ENCODE peak calls at places on chromosomes 4 and X, in seven cellular contexts. S is stomach, A is lower lobe of right lung, H is fibroblast of the aortic adventitia, F is dorsolateral prefrontal cortex, D is mammary epithelial cell, N is NB4. J is an unnamed sample.

GRCh38 chr4:25029479-25030282 is 1.1 kb downstream of the LGI2 start:
- DNase-seq in S (no peak), A (no peak), H (no peak), F (no peak), D (no peak), N (no peak), J (no peak)

GRCh38 chrX:12709047-12709446 is 82.2 kb upstream of the PRPS2 start:
- DNase-seq in S (peak), A (no peak), H (no peak), F (no peak), D (no peak), N (no peak), J (no peak)

GRCh38 chr4:7335363-7336066 is 99.2 kb downstream of the PSAPL1 start:
- DNase-seq in S (peak), A (peak), H (peak), F (peak), D (peak), N (peak), J (no peak)

GRCh38 chr4:174467107-174467506 is 55.2 kb downstream of the HPGD start:
- DNase-seq in S (no peak), A (no peak), H (peak), F (no peak), D (peak), N (no peak), J (no peak)

GRCh38 chrX:117568238-117568637 is 548.4 kb downstream of the KLHL13 start:
- DNase-seq in S (no peak), A (no peak), H (no peak), F (no peak), D (no peak), N (no peak), J (no peak)

GRCh38 chr4:610411-611261 is 14.7 kb upstream of the PDE6B start:
- DNase-seq in S (no peak), A (no peak), H (peak), F (peak), D (peak), N (no peak), J (no peak)

GRCh38 chr4:128703948-128704347 is 105.6 kb upstream of the JADE1 start:
- DNase-seq in S (no peak), A (no peak), H (no peak), F (no peak), D (no peak), N (no peak), J (no peak)

GRCh38 chr4:1365271-1366178 is 18.5 kb downstream of the UVSSA start:
- DNase-seq in S (peak), A (peak), H (no peak), F (peak), D (peak), N (peak), J (no peak)

GRCh38 chr4:155371432-155372043 is 5.2 kb downstream of the MAP9 start:
- DNase-seq in S (no peak), A (no peak), H (peak), F (no peak), D (peak), N (peak), J (no peak)

GRCh38 chr4:18291313-18291712 is 269.8 kb upstream of the LCORL start:
- DNase-seq in S (no peak), A (no peak), H (no peak), F (no peak), D (no peak), N (no peak), J (no peak)

GRCh38 chrX:9312922-9313867 is 151.7 kb upstream of the TBL1X start:
- DNase-seq in S (peak), A (peak), H (no peak), F (no peak), D (no peak), N (peak), J (peak)

GRCh38 chr4:127145001-127145400 is 487.8 kb upstream of the INTU start:
- DNase-seq in S (no peak), A (no peak), H (no peak), F (no peak), D (no peak), N (no peak), J (no peak)

GRCh38 chr4:187493661-187494060 is 501.9 kb upstream of the ZFP42 start:
- DNase-seq in S (no peak), A (no peak), H (no peak), F (no peak), D (no peak), N (no peak), J (no peak)

GRCh38 chrX:7889680-7890079 is 37.5 kb downstream of the PNPLA4 start:
- DNase-seq in S (no peak), A (no peak), H (no peak), F (no peak), D (peak), N (no peak), J (no peak)

GRCh38 chr4:176065365-176066249 is at the start of gene WDR17:
- DNase-seq in S (peak), A (peak), H (peak), F (peak), D (peak), N (no peak), J (peak)

GRCh38 chr4:168710353-168710946 is 213.6 kb downstream of the PALLD start:
- DNase-seq in S (peak), A (no peak), H (peak), F (no peak), D (peak), N (peak), J (no peak)

GRCh38 chr4:108159845-108160244 is 8.9 kb downstream of the LEF1 start:
- DNase-seq in S (no peak), A (no peak), H (no peak), F (no peak), D (no peak), N (no peak), J (no peak)

GRCh38 chr4:25723409-25723808 is 67.8 kb downstream of the SLC34A2 start:
- DNase-seq in S (peak), A (no peak), H (no peak), F (no peak), D (no peak), N (no peak), J (no peak)

GRCh38 chr4:84928089-84928488 is 38.4 kb downstream of the WDFY3 start:
- DNase-seq in S (no peak), A (no peak), H (no peak), F (no peak), D (no peak), N (no peak), J (no peak)

GRCh38 chr4:72468904-72469502 is 100.0 kb downstream of the ADAMTS3 start:
- DNase-seq in S (no peak), A (no peak), H (peak), F (no peak), D (peak), N (peak), J (no peak)

DNA sequence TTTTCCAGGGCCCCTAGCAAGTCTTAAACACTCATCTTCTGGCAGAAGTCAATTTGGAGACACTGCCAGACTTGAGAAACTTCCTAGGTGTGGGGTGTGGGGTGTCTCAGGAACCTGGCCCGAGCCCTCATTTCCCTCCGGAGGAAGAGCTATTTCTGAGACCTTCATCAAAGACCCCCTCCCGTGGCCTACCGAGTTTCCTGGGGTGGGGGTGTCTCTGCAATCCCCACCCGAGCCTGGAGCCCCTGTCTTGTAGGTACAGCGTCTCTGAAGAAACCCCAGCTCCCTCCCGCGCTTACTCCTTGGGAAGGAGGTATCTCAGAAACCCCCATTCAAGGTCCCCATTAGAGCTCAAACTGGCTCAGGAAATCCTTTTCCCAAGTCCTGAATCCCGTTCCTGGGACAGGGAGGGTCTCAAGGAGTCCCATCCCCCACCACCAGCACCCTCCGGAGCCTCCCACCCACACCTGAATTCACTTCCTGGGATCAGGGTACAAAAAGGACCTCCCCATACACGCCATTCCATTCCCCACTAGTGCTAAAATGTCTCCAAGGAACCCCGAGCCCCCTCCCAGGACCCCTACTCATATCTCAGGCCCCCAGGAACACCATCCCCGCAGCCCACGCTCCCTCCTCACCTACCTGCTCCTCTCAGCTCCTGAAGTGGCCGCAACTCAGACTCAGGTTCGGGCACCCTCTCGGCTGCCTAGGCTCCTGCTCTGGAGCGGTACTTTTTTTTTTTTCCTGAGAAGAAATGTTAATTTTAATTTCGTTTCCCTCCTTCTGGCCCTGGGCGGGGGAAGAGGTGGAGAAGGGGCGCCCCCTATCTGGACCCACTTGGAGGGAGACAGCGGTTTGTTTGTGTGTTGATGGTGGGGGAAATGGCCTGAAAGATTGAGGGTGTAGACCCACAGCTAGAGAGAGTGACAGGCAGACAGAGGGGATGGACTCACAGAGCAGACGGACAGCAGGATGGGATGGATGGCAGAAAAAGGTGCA is 1.1 kb downstream of the SLC38A5 start:
- DNase-seq in S (no peak), A (no peak), H (no peak), F (no peak), D (no peak), N (peak), J (peak)
- H3K4me3 ChIP-seq in S (peak), A (peak), H (peak), F (peak), D (no peak), N (peak), J (peak)

GRCh38 chr4:138892483-138893386 is 122.8 kb upstream of the NOCT start:
- DNase-seq in S (no peak), A (no peak), H (no peak), F (no peak), D (peak), N (no peak), J (no peak)

GRCh38 chr4:138891610-138892009 is 124.0 kb upstream of the NOCT start:
- DNase-seq in S (no peak), A (no peak), H (no peak), F (no peak), D (no peak), N (no peak), J (no peak)

GRCh38 chr4:138889216-138889615 is 126.4 kb upstream of the NOCT start:
- DNase-seq in S (no peak), A (no peak), H (no peak), F (no peak), D (no peak), N (no peak), J (no peak)

GRCh38 chr4:138893991-138894390 is 121.6 kb upstream of the NOCT start:
- DNase-seq in S (no peak), A (no peak), H (no peak), F (no peak), D (peak), N (no peak), J (no peak)

GRCh38 chr4:138890921-138891570 is 124.5 kb upstream of the NOCT start:
- DNase-seq in S (no peak), A (no peak), H (no peak), F (no peak), D (no peak), N (no peak), J (no peak)
- H3K4me3 ChIP-seq in S (no peak), A (no peak), H (no peak), F (no peak), D (no peak), N (no peak), J (no peak)

GRCh38 chrX:49040376-49040955 is 2.7 kb downstream of the TFE3 start:
- DNase-seq in S (no peak), A (no peak), H (peak), F (no peak), D (no peak), N (no peak), J (no peak)
- H3K4me3 ChIP-seq in S (peak), A (peak), H (peak), F (peak), D (peak), N (peak), J (no peak)

GRCh38 chr4:52685316-52685715 is 26.2 kb upstream of the USP46 start:
- DNase-seq in S (no peak), A (no peak), H (no peak), F (no peak), D (no peak), N (no peak), J (no peak)
- H3K4me3 ChIP-seq in S (no peak), A (no peak), H (no peak), F (no peak), D (no peak), N (no peak), J (no peak)

GRCh38 chr4:40627540-40627939 is 2.1 kb downstream of the RBM47 start:
- DNase-seq in S (no peak), A (no peak), H (no peak), F (no peak), D (no peak), N (no peak), J (no peak)
- H3K4me3 ChIP-seq in S (peak), A (peak), H (no peak), F (no peak), D (no peak), N (no peak), J (no peak)

GRCh38 chr4:48906283-48907173 is at the start of gene OCIAD2:
- DNase-seq in S (peak), A (peak), H (no peak), F (peak), D (peak), N (peak), J (peak)
- H3K4me3 ChIP-seq in S (peak), A (peak), H (peak), F (peak), D (peak), N (peak), J (peak)

GRCh38 chrX:135095715-135096114 is 24.6 kb downstream of the ETDB start:
- DNase-seq in S (no peak), A (no peak), H (no peak), F (no peak), D (no peak), N (no peak), J (no peak)

GRCh38 chrX:135094726-135095125 is 25.6 kb downstream of the ETDB start:
- DNase-seq in S (no peak), A (no peak), H (no peak), F (no peak), D (no peak), N (no peak), J (no peak)

DNA sequence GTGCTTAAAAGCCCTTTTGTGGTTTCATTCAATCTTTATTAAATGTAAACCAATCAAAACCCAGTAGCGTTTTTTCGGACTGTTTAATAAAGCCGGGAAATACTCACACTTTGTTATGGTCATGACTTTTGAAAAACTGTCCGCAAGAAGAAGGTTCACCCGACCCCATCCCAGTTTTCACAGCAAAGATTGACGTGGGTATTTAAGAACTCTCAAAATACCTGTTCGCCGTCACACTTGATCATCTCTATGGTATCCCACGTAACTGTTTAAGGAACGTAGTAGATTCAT is 20.9 kb downstream of the ETDB start:
- DNase-seq in S (no peak), A (no peak), H (no peak), F (no peak), D (no peak), N (no peak), J (no peak)
- H3K4me3 ChIP-seq in S (no peak), A (no peak), H (no peak), F (no peak), D (peak), N (no peak), J (peak)

DNA sequence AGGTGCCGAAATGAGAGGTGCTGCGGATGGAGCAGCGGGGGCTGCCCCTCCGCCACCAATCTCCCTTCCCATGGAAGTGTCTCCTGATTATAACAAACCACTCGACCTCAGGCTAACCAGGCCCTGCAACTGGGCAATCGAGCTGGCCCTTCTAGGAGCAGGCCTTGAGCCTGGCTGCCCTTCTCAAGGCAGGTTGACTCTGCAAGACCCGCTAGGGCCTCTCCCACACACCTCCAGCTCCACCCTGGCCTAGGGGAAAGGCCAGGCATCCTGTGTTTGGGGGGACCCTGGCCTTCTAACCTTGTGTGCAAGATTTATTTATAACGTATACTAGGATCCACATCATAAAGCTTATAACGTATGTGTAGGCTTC is 3.7 kb upstream of the BCOR start:
- DNase-seq in S (no peak), A (no peak), H (no peak), F (no peak), D (no peak), N (peak), J (no peak)
- H3K4me3 ChIP-seq in S (no peak), A (no peak), H (no peak), F (no peak), D (no peak), N (no peak), J (no peak)

GRCh38 chr4:74111990-74112389 is 13.0 kb upstream of the CXCL2 start:
- DNase-seq in S (no peak), A (peak), H (peak), F (no peak), D (peak), N (no peak), J (no peak)

GRCh38 chr4:74109894-74110605 is 11.1 kb upstream of the CXCL2 start:
- DNase-seq in S (no peak), A (no peak), H (peak), F (no peak), D (peak), N (no peak), J (no peak)

GRCh38 chr4:74109116-74109791 is 10.3 kb upstream of the CXCL2 start:
- DNase-seq in S (no peak), A (peak), H (peak), F (no peak), D (peak), N (peak), J (no peak)

GRCh38 chr4:74111576-74111975 is 12.6 kb upstream of the CXCL2 start:
- DNase-seq in S (no peak), A (no peak), H (no peak), F (no peak), D (no peak), N (no peak), J (no peak)

GRCh38 chr4:74110670-74111069 is 11.7 kb upstream of the CXCL2 start:
- DNase-seq in S (no peak), A (no peak), H (no peak), F (no peak), D (no peak), N (no peak), J (no peak)
- H3K4me3 ChIP-seq in S (no peak), A (no peak), H (no peak), F (no peak), D (no peak), N (no peak), J (no peak)

DNA sequence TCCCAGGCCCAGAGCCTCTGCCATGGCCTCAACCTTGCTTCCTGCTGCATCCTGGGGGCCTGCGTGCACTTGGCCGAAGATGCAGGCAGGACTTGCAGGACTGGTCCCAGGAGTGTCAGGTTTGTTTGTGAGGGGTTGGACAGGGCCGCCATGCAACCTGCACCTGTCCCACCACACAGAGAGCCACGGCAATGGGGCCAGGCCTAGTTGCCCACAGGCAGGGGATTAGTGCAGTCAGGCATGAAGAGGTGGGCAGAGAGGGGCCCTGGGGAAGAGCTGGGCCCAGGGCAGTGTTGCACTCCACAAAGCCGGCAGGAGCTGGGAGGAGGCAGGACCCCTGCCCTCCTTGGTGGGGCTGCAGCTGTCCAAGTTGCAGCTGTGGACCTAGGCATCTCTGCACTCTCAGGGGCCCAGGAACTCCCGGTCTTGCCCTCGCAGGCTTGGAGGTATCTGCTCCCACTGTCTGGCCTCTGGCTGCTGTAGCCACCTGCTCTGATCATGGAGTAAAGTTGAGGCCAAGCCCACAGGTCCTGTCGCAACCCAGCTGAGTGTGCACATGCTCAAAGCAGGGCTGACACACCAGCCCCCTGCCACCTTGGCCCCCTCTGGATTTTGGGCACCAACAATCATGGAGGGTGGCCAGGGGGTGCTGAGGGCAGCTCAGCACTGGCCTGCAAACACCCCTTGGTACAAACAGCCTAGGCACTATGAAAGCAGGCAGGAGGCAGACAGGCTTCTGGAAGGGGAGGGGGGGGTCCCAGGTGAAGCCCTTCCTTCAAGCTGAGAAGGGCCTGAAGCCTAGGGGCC is 190.4 kb upstream of the PCDH10 start:
- DNase-seq in S (no peak), A (no peak), H (no peak), F (no peak), D (no peak), N (no peak), J (no peak)
- H3K4me3 ChIP-seq in S (no peak), A (no peak), H (no peak), F (no peak), D (no peak), N (no peak), J (no peak)

J was measured in effector memory CD4-positive, alpha-beta T cell.